ENCODE peak calls at places on chromosomes 7 and 10, in four cellular contexts. One of them, this sample, is unnamed.
A peak's percentile ranks its signal among the peaks of the same experiment; 100 is the strongest.

GRCh38 chr10:89398003-89398749 is 5.8 kb downstream of the IFIT1 start:
- DNase-seq in activated CD8-positive, alpha-beta memory T cell treated with anti-CD3 and anti-CD28 coated beads for 48 hours: no peak
- DNase-seq in activated naive CD8-positive, alpha-beta T cell treated with anti-CD3 and anti-CD28 coated beads, Interleukin-2, amount 50 U/mL, for 24 hours: no peak
- DNase-seq in tibial nerve: no peak
- DNase-seq in this sample: no peak

GRCh38 chr7:2635810-2636701 is 4.3 kb downstream of the TTYH3 start:
- DNase-seq in tibial nerve: no peak
- DNase-seq in activated naive CD8-positive, alpha-beta T cell treated with anti-CD3 and anti-CD28 coated beads, Interleukin-2, amount 50 U/mL, for 24 hours: no peak
- DNase-seq in activated CD8-positive, alpha-beta memory T cell treated with anti-CD3 and anti-CD28 coated beads for 48 hours: no peak
- DNase-seq in this sample: no peak

GRCh38 chr7:139771001-139771956 is 6.5 kb downstream of the HIPK2 start:
- DNase-seq in activated naive CD8-positive, alpha-beta T cell treated with anti-CD3 and anti-CD28 coated beads, Interleukin-2, amount 50 U/mL, for 24 hours: no peak
- DNase-seq in activated CD8-positive, alpha-beta memory T cell treated with anti-CD3 and anti-CD28 coated beads for 48 hours: no peak
- DNase-seq in tibial nerve: no peak
- DNase-seq in this sample: no peak

GRCh38 chr10:70035531-70035930 is 17.1 kb upstream of the MACROH2A2 start:
- DNase-seq in tibial nerve: no peak
- DNase-seq in activated naive CD8-positive, alpha-beta T cell treated with anti-CD3 and anti-CD28 coated beads, Interleukin-2, amount 50 U/mL, for 24 hours: no peak
- DNase-seq in activated CD8-positive, alpha-beta memory T cell treated with anti-CD3 and anti-CD28 coated beads for 48 hours: no peak
- DNase-seq in this sample: no peak

GRCh38 chr7:127943541-127944521 is 87.4 kb downstream of the LRRC4 start:
- DNase-seq in activated CD8-positive, alpha-beta memory T cell treated with anti-CD3 and anti-CD28 coated beads for 48 hours: no peak
- DNase-seq in tibial nerve: no peak
- DNase-seq in activated naive CD8-positive, alpha-beta T cell treated with anti-CD3 and anti-CD28 coated beads, Interleukin-2, amount 50 U/mL, for 24 hours: no peak
- DNase-seq in this sample: no peak

GRCh38 chr10:96124230-96125141 is 5.6 kb upstream of the ZNF518A start:
- DNase-seq in activated CD8-positive, alpha-beta memory T cell treated with anti-CD3 and anti-CD28 coated beads for 48 hours: no peak
- DNase-seq in tibial nerve: no peak
- DNase-seq in activated naive CD8-positive, alpha-beta T cell treated with anti-CD3 and anti-CD28 coated beads, Interleukin-2, amount 50 U/mL, for 24 hours: no peak
- DNase-seq in this sample: no peak

GRCh38 chr7:156668130-156668741 is 27.7 kb downstream of the RNF32 start:
- DNase-seq in activated CD8-positive, alpha-beta memory T cell treated with anti-CD3 and anti-CD28 coated beads for 48 hours: no peak
- DNase-seq in activated naive CD8-positive, alpha-beta T cell treated with anti-CD3 and anti-CD28 coated beads, Interleukin-2, amount 50 U/mL, for 24 hours: no peak
- DNase-seq in tibial nerve: no peak
- DNase-seq in this sample: no peak

GRCh38 chr7:153110606-153111005 is 351.1 kb downstream of the ACTR3B start:
- DNase-seq in tibial nerve: no peak
- DNase-seq in activated naive CD8-positive, alpha-beta T cell treated with anti-CD3 and anti-CD28 coated beads, Interleukin-2, amount 50 U/mL, for 24 hours: no peak
- DNase-seq in activated CD8-positive, alpha-beta memory T cell treated with anti-CD3 and anti-CD28 coated beads for 48 hours: no peak
- DNase-seq in this sample: no peak

GRCh38 chr7:16908561-16908960 is 26.8 kb upstream of the AGR3 start:
- DNase-seq in tibial nerve: no peak
- DNase-seq in activated naive CD8-positive, alpha-beta T cell treated with anti-CD3 and anti-CD28 coated beads, Interleukin-2, amount 50 U/mL, for 24 hours: no peak
- DNase-seq in activated CD8-positive, alpha-beta memory T cell treated with anti-CD3 and anti-CD28 coated beads for 48 hours: no peak
- DNase-seq in this sample: no peak

GRCh38 chr7:150978136-150978789 is at the start of gene KCNH2:
- DNase-seq in activated naive CD8-positive, alpha-beta T cell treated with anti-CD3 and anti-CD28 coated beads, Interleukin-2, amount 50 U/mL, for 24 hours: no peak
- DNase-seq in tibial nerve: no peak
- DNase-seq in activated CD8-positive, alpha-beta memory T cell treated with anti-CD3 and anti-CD28 coated beads for 48 hours: no peak
- DNase-seq in this sample: no peak

GRCh38 chr7:93048136-93048930 is 69.4 kb downstream of the SAMD9 start:
- DNase-seq in tibial nerve: no peak
- DNase-seq in activated naive CD8-positive, alpha-beta T cell treated with anti-CD3 and anti-CD28 coated beads, Interleukin-2, amount 50 U/mL, for 24 hours: no peak
- DNase-seq in activated CD8-positive, alpha-beta memory T cell treated with anti-CD3 and anti-CD28 coated beads for 48 hours: no peak
- DNase-seq in this sample: no peak

GRCh38 chr10:77873558-77874380 is 52.8 kb downstream of the DLG5 start:
- DNase-seq in activated naive CD8-positive, alpha-beta T cell treated with anti-CD3 and anti-CD28 coated beads, Interleukin-2, amount 50 U/mL, for 24 hours: peak; percentile 62
- DNase-seq in tibial nerve: no peak
- DNase-seq in activated CD8-positive, alpha-beta memory T cell treated with anti-CD3 and anti-CD28 coated beads for 48 hours: no peak
- DNase-seq in this sample: no peak

GRCh38 chr10:35813219-35813618 is 171.1 kb upstream of the FZD8 start:
- DNase-seq in activated CD8-positive, alpha-beta memory T cell treated with anti-CD3 and anti-CD28 coated beads for 48 hours: no peak
- DNase-seq in activated naive CD8-positive, alpha-beta T cell treated with anti-CD3 and anti-CD28 coated beads, Interleukin-2, amount 50 U/mL, for 24 hours: no peak
- DNase-seq in tibial nerve: no peak
- DNase-seq in this sample: no peak

GRCh38 chr10:119405505-119405807 is 137.1 kb downstream of the RGS10 start:
- DNase-seq in tibial nerve: no peak
- DNase-seq in activated CD8-positive, alpha-beta memory T cell treated with anti-CD3 and anti-CD28 coated beads for 48 hours: no peak
- DNase-seq in activated naive CD8-positive, alpha-beta T cell treated with anti-CD3 and anti-CD28 coated beads, Interleukin-2, amount 50 U/mL, for 24 hours: no peak
- DNase-seq in this sample: no peak

GRCh38 chr7:47757946-47758371 is 176.0 kb upstream of the TNS3 start:
- DNase-seq in activated CD8-positive, alpha-beta memory T cell treated with anti-CD3 and anti-CD28 coated beads for 48 hours: no peak
- DNase-seq in activated naive CD8-positive, alpha-beta T cell treated with anti-CD3 and anti-CD28 coated beads, Interleukin-2, amount 50 U/mL, for 24 hours: no peak
- DNase-seq in tibial nerve: peak; percentile 88
- DNase-seq in this sample: peak; percentile 51

GRCh38 chr7:21028186-21028989 is 241.7 kb upstream of the SP8 start:
- DNase-seq in activated naive CD8-positive, alpha-beta T cell treated with anti-CD3 and anti-CD28 coated beads, Interleukin-2, amount 50 U/mL, for 24 hours: no peak
- DNase-seq in tibial nerve: no peak
- DNase-seq in activated CD8-positive, alpha-beta memory T cell treated with anti-CD3 and anti-CD28 coated beads for 48 hours: no peak
- DNase-seq in this sample: no peak

GRCh38 chr10:28777911-28778310 is 100.6 kb downstream of the BAMBI start:
- DNase-seq in activated naive CD8-positive, alpha-beta T cell treated with anti-CD3 and anti-CD28 coated beads, Interleukin-2, amount 50 U/mL, for 24 hours: no peak
- DNase-seq in activated CD8-positive, alpha-beta memory T cell treated with anti-CD3 and anti-CD28 coated beads for 48 hours: no peak
- DNase-seq in tibial nerve: no peak
- DNase-seq in this sample: no peak

GRCh38 chr10:48759113-48759901 is 74.6 kb downstream of the WDFY4 start:
- DNase-seq in activated CD8-positive, alpha-beta memory T cell treated with anti-CD3 and anti-CD28 coated beads for 48 hours: no peak
- DNase-seq in activated naive CD8-positive, alpha-beta T cell treated with anti-CD3 and anti-CD28 coated beads, Interleukin-2, amount 50 U/mL, for 24 hours: no peak
- DNase-seq in tibial nerve: no peak
- DNase-seq in this sample: no peak

GRCh38 chr7:134686782-134687181 is 40.1 kb downstream of the BPGM start:
- DNase-seq in tibial nerve: no peak
- DNase-seq in activated CD8-positive, alpha-beta memory T cell treated with anti-CD3 and anti-CD28 coated beads for 48 hours: no peak
- DNase-seq in activated naive CD8-positive, alpha-beta T cell treated with anti-CD3 and anti-CD28 coated beads, Interleukin-2, amount 50 U/mL, for 24 hours: no peak
- DNase-seq in this sample: no peak

GRCh38 chr10:35928017-35928619 is 286.0 kb upstream of the FZD8 start:
- DNase-seq in activated naive CD8-positive, alpha-beta T cell treated with anti-CD3 and anti-CD28 coated beads, Interleukin-2, amount 50 U/mL, for 24 hours: no peak
- DNase-seq in tibial nerve: no peak
- DNase-seq in activated CD8-positive, alpha-beta memory T cell treated with anti-CD3 and anti-CD28 coated beads for 48 hours: no peak
- DNase-seq in this sample: no peak

GRCh38 chr7:117325836-117326235 is 3.0 kb upstream of the WNT2 start:
- DNase-seq in activated naive CD8-positive, alpha-beta T cell treated with anti-CD3 and anti-CD28 coated beads, Interleukin-2, amount 50 U/mL, for 24 hours: no peak
- DNase-seq in tibial nerve: no peak
- DNase-seq in activated CD8-positive, alpha-beta memory T cell treated with anti-CD3 and anti-CD28 coated beads for 48 hours: no peak
- DNase-seq in this sample: no peak

GRCh38 chr7:13327669-13328068 is 640.2 kb downstream of the ARL4A start:
- DNase-seq in activated naive CD8-positive, alpha-beta T cell treated with anti-CD3 and anti-CD28 coated beads, Interleukin-2, amount 50 U/mL, for 24 hours: no peak
- DNase-seq in tibial nerve: no peak
- DNase-seq in activated CD8-positive, alpha-beta memory T cell treated with anti-CD3 and anti-CD28 coated beads for 48 hours: no peak
- DNase-seq in this sample: no peak

GRCh38 chr7:79610905-79611304 is 157.4 kb upstream of the MAGI2 start:
- DNase-seq in tibial nerve: no peak
- DNase-seq in activated naive CD8-positive, alpha-beta T cell treated with anti-CD3 and anti-CD28 coated beads, Interleukin-2, amount 50 U/mL, for 24 hours: no peak
- DNase-seq in activated CD8-positive, alpha-beta memory T cell treated with anti-CD3 and anti-CD28 coated beads for 48 hours: no peak
- DNase-seq in this sample: no peak

GRCh38 chr10:44804661-44805060 is 106.5 kb upstream of the TMEM72 start:
- DNase-seq in tibial nerve: no peak
- DNase-seq in activated naive CD8-positive, alpha-beta T cell treated with anti-CD3 and anti-CD28 coated beads, Interleukin-2, amount 50 U/mL, for 24 hours: no peak
- DNase-seq in activated CD8-positive, alpha-beta memory T cell treated with anti-CD3 and anti-CD28 coated beads for 48 hours: no peak
- DNase-seq in this sample: no peak

GRCh38 chr7:97027427-97028234 is 3.0 kb upstream of the DLX5 start:
- DNase-seq in activated naive CD8-positive, alpha-beta T cell treated with anti-CD3 and anti-CD28 coated beads, Interleukin-2, amount 50 U/mL, for 24 hours: peak; percentile 72
- DNase-seq in tibial nerve: peak; percentile 63
- DNase-seq in activated CD8-positive, alpha-beta memory T cell treated with anti-CD3 and anti-CD28 coated beads for 48 hours: peak; percentile 56
- DNase-seq in this sample: peak; percentile 69

GRCh38 chr7:39357648-39358047 is 208.6 kb upstream of the YAE1 start:
- DNase-seq in activated naive CD8-positive, alpha-beta T cell treated with anti-CD3 and anti-CD28 coated beads, Interleukin-2, amount 50 U/mL, for 24 hours: no peak
- DNase-seq in tibial nerve: no peak
- DNase-seq in activated CD8-positive, alpha-beta memory T cell treated with anti-CD3 and anti-CD28 coated beads for 48 hours: no peak
- DNase-seq in this sample: no peak

GRCh38 chr10:33336606-33337334 is 2.3 kb upstream of the NRP1 start:
- DNase-seq in activated CD8-positive, alpha-beta memory T cell treated with anti-CD3 and anti-CD28 coated beads for 48 hours: no peak
- DNase-seq in tibial nerve: no peak
- DNase-seq in activated naive CD8-positive, alpha-beta T cell treated with anti-CD3 and anti-CD28 coated beads, Interleukin-2, amount 50 U/mL, for 24 hours: peak; percentile 3
- DNase-seq in this sample: no peak

GRCh38 chr10:122852261-122852660 is 6.6 kb upstream of the CUZD1 start:
- DNase-seq in activated CD8-positive, alpha-beta memory T cell treated with anti-CD3 and anti-CD28 coated beads for 48 hours: no peak
- DNase-seq in tibial nerve: no peak
- DNase-seq in activated naive CD8-positive, alpha-beta T cell treated with anti-CD3 and anti-CD28 coated beads, Interleukin-2, amount 50 U/mL, for 24 hours: no peak
- DNase-seq in this sample: no peak

GRCh38 chr7:88243345-88243909 is 23.6 kb upstream of the SRI start:
- DNase-seq in activated CD8-positive, alpha-beta memory T cell treated with anti-CD3 and anti-CD28 coated beads for 48 hours: no peak
- DNase-seq in activated naive CD8-positive, alpha-beta T cell treated with anti-CD3 and anti-CD28 coated beads, Interleukin-2, amount 50 U/mL, for 24 hours: no peak
- DNase-seq in tibial nerve: no peak
- DNase-seq in this sample: no peak

GRCh38 chr7:128160296-128160695 is 80.8 kb upstream of the LEP start:
- DNase-seq in tibial nerve: no peak
- DNase-seq in activated naive CD8-positive, alpha-beta T cell treated with anti-CD3 and anti-CD28 coated beads, Interleukin-2, amount 50 U/mL, for 24 hours: no peak
- DNase-seq in activated CD8-positive, alpha-beta memory T cell treated with anti-CD3 and anti-CD28 coated beads for 48 hours: no peak
- DNase-seq in this sample: no peak